ENCODE peak calls at places on chromosomes 11 and 22, in eight cellular contexts. C is H7; S is dermis blood vessel endothelial cell; N is anterior cingulate cortex; Q is chondrocyte; G is osteocyte; T is T follicular helper cell; P is activated naive CD8-positive, alpha-beta T cell treated with anti-CD3 and anti-CD28 coated beads, Interleukin-2, amount 50 U/mL, for 24 hours. I is an unnamed sample.

GRCh38 chr11:122197055-122197987 is 81.3 kb upstream of the BLID start:
- DNase-seq in C (no peak), S (peak), N (no peak), Q (no peak), G (no peak), T (no peak), P (no peak), I (peak)

GRCh38 chr22:26471522-26471921 is 12.1 kb downstream of the HPS4 start:
- DNase-seq in C (no peak), S (peak), N (no peak), Q (no peak), G (no peak), T (no peak), P (no peak), I (peak)

GRCh38 chr22:50525104-50525958 is at the start of gene SCO2:
- DNase-seq in C (peak), S (peak), N (peak), Q (peak), G (peak), T (peak), P (peak), I (peak)

GRCh38 chr11:125952973-125953372 is 7.1 kb downstream of the VSIG10L2 start:
- DNase-seq in C (peak), S (no peak), N (no peak), Q (no peak), G (no peak), T (no peak), P (no peak), I (no peak)

GRCh38 chr22:43044402-43044801 is 29.5 kb upstream of the PACSIN2 start:
- DNase-seq in C (no peak), S (no peak), N (no peak), Q (no peak), G (no peak), T (no peak), P (no peak), I (no peak)

GRCh38 chr11:65304613-65305012 is 10.1 kb upstream of the CDC42EP2 start:
- DNase-seq in C (no peak), S (no peak), N (no peak), Q (no peak), G (no peak), T (no peak), P (no peak), I (no peak)

GRCh38 chr11:13140873-13141655 is 131.9 kb downstream of the RASSF10 start:
- DNase-seq in C (no peak), S (no peak), N (no peak), Q (no peak), G (no peak), T (no peak), P (no peak), I (no peak)

GRCh38 chr11:68256331-68256741 is 15.4 kb downstream of the C11orf24 start:
- DNase-seq in C (peak), S (no peak), N (no peak), Q (no peak), G (no peak), T (no peak), P (no peak), I (peak)

GRCh38 chr11:128552783-128553661 is 34.3 kb downstream of the ETS1 start:
- DNase-seq in C (no peak), S (no peak), N (peak), Q (no peak), G (no peak), T (peak), P (peak), I (peak)

GRCh38 chr22:50722716-50723428 is 15.1 kb upstream of the ACR start:
- DNase-seq in C (no peak), S (no peak), N (no peak), Q (no peak), G (no peak), T (no peak), P (no peak), I (no peak)

GRCh38 chr11:59416613-59417012 is 9.6 kb downstream of the OR5A2 start:
- DNase-seq in C (no peak), S (no peak), N (peak), Q (no peak), G (no peak), T (no peak), P (no peak), I (no peak)

I was measured in fibroblast of pulmonary artery.